ENCODE peak calls at places on chromosomes 3 and 15, in six cellular contexts. T is HepG2, V is prostate gland, F is Panc1, B is stomach, L is HCT116. W is an unnamed sample.

GRCh38 chr3:81601707-81602305 is 159.6 kb downstream of the GBE1 start:
- DNase-seq in T (no peak), B (no peak), V (no peak), L (no peak), F (no peak), W (no peak)

GRCh38 chr3:126205717-126206655 is 25.6 kb upstream of the ALDH1L1 start:
- DNase-seq in T (no peak), B (no peak), V (no peak), L (no peak), F (no peak), W (no peak)

GRCh38 chr3:159821148-159821547 is 167.5 kb upstream of the IL12A start:
- DNase-seq in F (no peak), T (no peak), B (no peak), L (no peak), V (no peak), W (no peak)

GRCh38 chr3:47193871-47194859 is 30.3 kb upstream of the SETD2 start:
- DNase-seq in B (no peak), F (no peak), T (no peak), L (no peak), V (no peak), W (no peak)

GRCh38 chr3:13420817-13421755 is 964 bp upstream of the NUP210 start:
- DNase-seq in B (peak; percentile 30), F (no peak), T (no peak), V (no peak), L (no peak), W (peak; percentile 60)

GRCh38 chr15:56428821-56429458 is 36.0 kb downstream of the MNS1 start:
- DNase-seq in L (peak; percentile 10), T (peak; percentile 32), V (no peak), F (peak; percentile 20), B (no peak), W (no peak)

GRCh38 chr15:64938192-64938591 is 26.5 kb downstream of the ANKDD1A start:
- DNase-seq in V (no peak), L (peak; percentile 21), T (peak; percentile 77), B (no peak), F (no peak), W (no peak)

GRCh38 chr3:242986-243706 is 46.6 kb downstream of the CHL1 start:
- DNase-seq in B (no peak), T (no peak), F (no peak), V (no peak), L (no peak), W (no peak)

GRCh38 chr3:71944482-71944881 is 159.5 kb upstream of the PROK2 start:
- DNase-seq in V (no peak), B (no peak), L (no peak), T (no peak), F (no peak), W (no peak)

GRCh38 chr3:38331257-38332022 is 15.1 kb upstream of the XYLB start:
- DNase-seq in T (no peak), L (no peak), F (no peak), V (no peak), B (no peak), W (no peak)

GRCh38 chr15:68578960-68579935 is at the start of gene CORO2B:
- DNase-seq in T (no peak), B (no peak), V (peak; percentile 6), F (no peak), L (no peak), W (no peak)

GRCh38 chr15:20355256-20355868 is 186.2 kb downstream of the GOLGA6L6 start:
- DNase-seq in F (no peak), L (no peak), T (no peak), V (no peak), B (no peak), W (no peak)

GRCh38 chr15:81284256-81285031 is 39.5 kb downstream of the STARD5 start:
- DNase-seq in T (no peak), V (no peak), L (no peak), B (no peak), F (no peak), W (peak; percentile 5)

GRCh38 chr3:73284432-73284831 is 223.0 kb downstream of the EBLN2 start:
- DNase-seq in T (no peak), F (no peak), B (no peak), V (no peak), L (no peak), W (no peak)

GRCh38 chr3:126657901-126658300 is 3.0 kb upstream of the TXNRD3 start:
- DNase-seq in L (no peak), F (no peak), V (no peak), B (no peak), T (no peak), W (no peak)

GRCh38 chr3:38534180-38534579 is 38.0 kb downstream of the EXOG start:
- DNase-seq in V (no peak), T (no peak), F (no peak), B (no peak), L (no peak), W (no peak)

GRCh38 chr3:195532858-195533257 is 10.3 kb downstream of the PPP1R2 start:
- DNase-seq in V (no peak), T (no peak), L (no peak), F (no peak), B (no peak), W (no peak)

GRCh38 chr15:31367730-31368344 is 41.2 kb downstream of the KLF13 start:
- DNase-seq in V (no peak), F (no peak), T (no peak), B (no peak), L (no peak), W (peak; percentile 56)

GRCh38 chr3:43296565-43296964 is 10.2 kb downstream of the SNRK start:
- DNase-seq in V (no peak), B (no peak), T (no peak), F (no peak), L (no peak), W (peak; percentile 46)

GRCh38 chr3:46383211-46383945 is 12.6 kb downstream of the CCR5 start:
- DNase-seq in V (no peak), B (peak; percentile 55), L (no peak), F (no peak), T (no peak), W (peak; percentile 77)

GRCh38 chr3:175325440-175325839 is 466.3 kb downstream of the NAALADL2 start:
- DNase-seq in B (no peak), T (no peak), L (no peak), F (no peak), V (no peak), W (no peak)

GRCh38 chr3:29344154-29344553 is 63.3 kb downstream of the RBMS3 start:
- DNase-seq in T (no peak), B (no peak), V (no peak), F (no peak), L (no peak), W (no peak)

GRCh38 chr3:123652346-123652984 is 67.6 kb upstream of the HACD2 start:
- DNase-seq in T (peak; percentile 62), F (peak; percentile 43), B (peak; percentile 77), L (peak; percentile 18), V (peak; percentile 71), W (peak; percentile 84)

GRCh38 chr3:123834631-123835030 is 49.5 kb downstream of the MYLK start:
- DNase-seq in L (no peak), B (no peak), F (peak; percentile 69), T (no peak), V (no peak), W (no peak)

GRCh38 chr3:33831053-33831452 is 32.6 kb downstream of the PDCD6IP start:
- DNase-seq in B (no peak), F (no peak), V (no peak), L (no peak), T (no peak), W (no peak)

GRCh38 chr3:120438971-120439370 is 11.8 kb downstream of the FSTL1 start:
- DNase-seq in L (no peak), B (no peak), T (no peak), F (no peak), V (peak; percentile 65), W (peak; percentile 56)
- H3K27ac ChIP-seq in L (no peak overlapping the region), B (peak overlapping the region; percentile 50), T (no peak overlapping the region), F (no peak overlapping the region), V (peak overlapping the region; percentile 75), W (peak overlapping the region; percentile 65)

GRCh38 chr15:100468265-100468664 is 60.5 kb downstream of the CERS3 start:
- DNase-seq in B (no peak), L (no peak), F (no peak), T (no peak), V (no peak), W (no peak)
- TF ChIP-seq POLR2AphosphoS5 in B (peak; percentile 62), L (no peak), F (no peak), T (no peak), V (no peak), W (peak; percentile 38)

GRCh38 chr3:136162322-136162721 is 33.8 kb downstream of the MSL2 start:
- DNase-seq in F (no peak), B (no peak), L (no peak), V (no peak), T (no peak), W (no peak)

GRCh38 chr3:136161516-136161915 is 34.6 kb downstream of the MSL2 start:
- DNase-seq in F (no peak), T (no peak), B (no peak), L (no peak), V (no peak), W (no peak)
- H3K9me3 ChIP-seq in F (no peaks in the 10 kb centered on the region), T (no peaks in the 10 kb centered on the region), B (no peaks in the 10 kb centered on the region), L (no peaks in the 10 kb centered on the region), V (no peaks in the 10 kb centered on the region), W (no peaks in the 10 kb centered on the region)

DNA sequence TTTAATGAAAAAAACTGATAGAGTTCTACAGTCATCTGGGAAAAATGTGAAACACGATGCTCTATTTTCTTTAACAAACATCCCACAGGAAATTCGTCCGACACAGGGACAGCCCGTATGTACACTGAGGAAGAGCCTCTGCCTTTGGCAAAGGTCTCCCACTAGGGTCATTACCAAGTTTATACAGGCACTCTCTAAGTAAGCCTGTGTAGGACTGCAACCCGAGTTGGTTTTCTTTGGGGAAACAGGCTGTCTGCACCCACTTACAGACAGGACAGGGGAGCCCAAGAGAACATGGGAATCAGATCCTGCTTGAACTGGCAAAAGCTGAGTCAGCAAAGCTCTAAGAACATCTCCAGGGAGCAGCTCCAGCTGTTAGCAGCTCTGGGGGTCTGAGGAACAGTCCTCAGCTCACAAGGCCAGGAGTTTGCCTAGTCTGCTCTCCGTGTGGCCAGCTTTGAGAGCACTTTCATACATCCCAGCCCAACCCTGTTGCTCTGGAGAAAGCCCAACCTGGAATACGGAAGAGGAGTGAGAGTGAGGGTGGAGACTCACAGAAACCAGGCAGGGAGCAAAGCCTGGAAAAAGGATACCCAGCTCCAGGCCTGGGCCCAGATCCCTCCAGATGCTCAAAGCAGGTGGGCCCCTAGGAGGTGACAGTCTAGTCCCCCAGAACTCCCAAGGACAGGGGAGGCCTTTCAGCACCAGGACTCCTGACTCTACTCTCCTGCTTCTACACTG is 1.9 kb downstream of the TBC1D2B start:
- DNase-seq in V (peak; percentile 64), T (peak; percentile 68), B (peak; percentile 64), L (no peak), F (no peak), W (peak; percentile 70)
- H3K27ac ChIP-seq in V (peak overlapping the region; percentile 86), T (peak overlapping the region; percentile 18), B (peak overlapping the region; percentile 92), L (peak overlapping the region; percentile 25), F (peak overlapping the region; percentile 90), W (peak overlapping the region; percentile 99)

GRCh38 chr3:53221827-53222182 is 34.0 kb downstream of the TKT start:
- DNase-seq in F (no peak), T (no peak), L (no peak), V (no peak), B (no peak), W (no peak)

GRCh38 chr3:53222183-53222901 is 33.5 kb downstream of the TKT start:
- DNase-seq in F (no peak), B (no peak), V (no peak), L (no peak), T (peak; percentile 79), W (no peak)

GRCh38 chr3:53218136-53218535 is 37.7 kb downstream of the TKT start:
- DNase-seq in V (no peak), L (no peak), B (no peak), T (no peak), F (no peak), W (no peak)

GRCh38 chr3:53221345-53221744 is 34.5 kb downstream of the TKT start:
- DNase-seq in V (no peak), T (no peak), L (no peak), B (no peak), F (no peak), W (no peak)

GRCh38 chr3:53219897-53220483 is 35.8 kb downstream of the TKT start:
- DNase-seq in B (peak; percentile 90), F (peak; percentile 52), L (peak; percentile 57), T (peak; percentile 76), V (peak; percentile 72), W (peak; percentile 88)
- TF ChIP-seq POLR2AphosphoS5 in B (peak; percentile 68), F (peak; percentile 26), L (no peak), T (no peak), V (peak; percentile 41), W (no peak)

W was measured in transverse colon.